ENCODE peak calls at places on chromosomes 16 and 17, in six cellular contexts. F, B, V, P, K and U are unnamed samples.
A peak's percentile ranks its signal among the peaks of the same experiment; 100 is the strongest.

GRCh38 chr17:75490953-75491649 is 24.2 kb downstream of the CASKIN2 start:
- ATAC-seq in F (no peak), B (no peak), V (no peak), P (no peak), K (peak; percentile 21), U (no peak)

GRCh38 chr16:89994389-89994720 is 24.9 kb downstream of the DBNDD1 start:
- ATAC-seq in F (no peak), B (no peak), V (no peak), P (peak; percentile 16), K (no peak), U (no peak)

GRCh38 chr17:48586355-48586924 is 3.6 kb downstream of the HOXB3 start:
- ATAC-seq in F (peak; percentile 3), B (no peak), V (no peak), P (no peak), K (no peak), U (no peak)

GRCh38 chr16:51569204-51569911 is 418.3 kb upstream of the SALL1 start:
- ATAC-seq in F (no peak), B (no peak), V (no peak), P (no peak), K (no peak), U (no peak)

GRCh38 chr16:79468236-79468635 is 132.3 kb downstream of the MAF start:
- ATAC-seq in F (no peak), B (no peak), V (no peak), P (no peak), K (no peak), U (no peak)

GRCh38 chr17:10768766-10769383 is 35.0 kb downstream of the TMEM238L start:
- ATAC-seq in F (no peak), B (no peak), V (no peak), P (no peak), K (no peak), U (no peak)

GRCh38 chr17:29190039-29190438 is 9.8 kb upstream of the MYO18A start:
- ATAC-seq in F (no peak), B (no peak), V (no peak), P (no peak), K (no peak), U (no peak)

GRCh38 chr17:74951065-74951464 is 15.4 kb downstream of the OTOP3 start:
- ATAC-seq in F (no peak), B (no peak), V (no peak), P (no peak), K (no peak), U (no peak)

GRCh38 chr16:50281391-50282009 is 15.1 kb downstream of the ADCY7 start:
- ATAC-seq in F (peak; percentile 24), B (no peak), V (no peak), P (no peak), K (no peak), U (no peak)

DNA sequence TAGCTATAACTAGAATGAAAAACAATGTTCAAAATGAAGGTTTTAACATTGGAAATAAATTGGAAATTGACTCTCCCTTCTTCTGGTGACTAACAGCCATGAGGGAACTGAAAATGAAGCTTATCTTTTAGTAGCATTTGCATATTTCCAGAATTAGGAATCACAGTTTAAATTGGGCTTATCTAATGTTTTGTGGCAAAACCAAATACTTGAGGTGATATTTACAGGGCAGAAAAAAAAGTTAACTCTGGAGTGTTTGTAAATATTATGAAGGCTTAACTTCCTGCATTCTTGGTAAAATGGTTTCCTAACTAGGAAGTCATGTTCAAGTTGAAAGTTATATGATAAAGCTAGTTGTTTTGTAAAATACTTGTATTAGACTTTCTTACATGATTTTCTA is 96.4 kb upstream of the SOX9 start:
- ATAC-seq in F (no peak), B (no peak), V (no peak), P (no peak), K (no peak), U (no peak)
- H3K4me1 ChIP-seq in F (peaks cover 18% of the 10 kb centered on the region), B (no peaks in the 10 kb centered on the region), V (no peaks in the 10 kb centered on the region), P (no peaks in the 10 kb centered on the region), K (no peaks in the 10 kb centered on the region), U (no peaks in the 10 kb centered on the region)

DNA sequence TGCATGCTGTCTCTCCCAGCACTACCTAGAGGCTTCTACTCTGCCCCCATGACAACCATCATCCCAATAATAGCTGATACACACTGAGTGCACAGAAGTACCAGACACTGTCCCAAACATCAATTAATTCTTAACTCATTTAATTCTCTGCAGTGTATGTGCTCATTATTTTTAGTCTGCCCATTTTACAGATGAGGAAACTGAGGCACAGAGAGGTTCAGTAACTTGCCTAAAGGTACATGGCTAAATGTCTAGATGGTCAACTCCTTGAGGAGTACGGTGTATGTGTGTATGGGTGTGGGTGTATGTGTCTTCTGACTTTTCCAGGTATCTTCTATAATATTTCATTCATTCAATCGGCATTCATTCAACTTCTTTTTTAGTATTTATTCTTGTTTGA is 407.9 kb downstream of the SOX9 start:
- ATAC-seq in F (no peak), B (no peak), V (no peak), P (no peak), K (no peak), U (no peak)
- H3K4me1 ChIP-seq in F (peaks cover 5% of the 10 kb centered on the region), B (no peaks in the 10 kb centered on the region), V (no peaks in the 10 kb centered on the region), P (peaks cover 6% of the 10 kb centered on the region), K (no peaks in the 10 kb centered on the region), U (no peaks in the 10 kb centered on the region)

DNA sequence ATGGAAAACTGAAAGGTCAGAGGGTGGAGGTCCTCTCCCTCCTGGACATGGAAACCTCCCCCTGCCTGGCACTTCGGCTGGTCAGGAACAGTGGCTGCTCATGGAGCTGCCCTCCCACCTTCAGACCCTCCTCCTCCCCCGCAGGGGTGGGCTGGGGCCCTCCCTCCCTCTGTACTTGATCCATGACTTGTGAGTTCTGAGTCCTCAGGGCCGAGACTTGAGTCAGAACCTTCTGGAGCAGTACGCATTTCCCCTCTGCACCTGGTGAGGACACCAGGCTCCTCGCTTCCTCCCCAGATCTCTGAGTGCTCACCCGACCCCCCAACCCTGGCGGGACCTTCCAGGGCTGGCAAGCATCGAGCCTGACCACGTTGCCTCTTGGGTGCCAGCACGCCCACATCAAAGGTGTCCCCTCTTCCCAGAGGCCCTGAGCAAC is 98.2 kb upstream of the CBX4 start:
- ATAC-seq in F (peak; percentile 2), B (no peak), V (no peak), P (no peak), K (no peak), U (no peak)
- H3K4me1 ChIP-seq in F (peaks cover 33% of the 10 kb centered on the region), B (peaks cover 12% of the 10 kb centered on the region), V (peaks cover 5% of the 10 kb centered on the region), P (no peaks in the 10 kb centered on the region), K (peaks cover 8% of the 10 kb centered on the region), U (no peaks in the 10 kb centered on the region)

GRCh38 chr17:81579298-81579697 is 27.1 kb upstream of the FAAP100 start:
- ATAC-seq in F (no peak), B (no peak), V (no peak), P (no peak), K (no peak), U (no peak)

GRCh38 chr17:81578038-81578441 is 25.9 kb upstream of the FAAP100 start:
- ATAC-seq in F (no peak), B (no peak), V (no peak), P (no peak), K (no peak), U (no peak)

GRCh38 chr17:81577278-81578000 is 25.3 kb upstream of the FAAP100 start:
- ATAC-seq in F (no peak), B (no peak), V (peak; percentile 13), P (peak; percentile 13), K (peak; percentile 55), U (no peak)

GRCh38 chr17:81579821-81580321 is 27.7 kb upstream of the FAAP100 start:
- ATAC-seq in F (no peak), B (no peak), V (peak; percentile 39), P (no peak), K (no peak), U (no peak)

DNA sequence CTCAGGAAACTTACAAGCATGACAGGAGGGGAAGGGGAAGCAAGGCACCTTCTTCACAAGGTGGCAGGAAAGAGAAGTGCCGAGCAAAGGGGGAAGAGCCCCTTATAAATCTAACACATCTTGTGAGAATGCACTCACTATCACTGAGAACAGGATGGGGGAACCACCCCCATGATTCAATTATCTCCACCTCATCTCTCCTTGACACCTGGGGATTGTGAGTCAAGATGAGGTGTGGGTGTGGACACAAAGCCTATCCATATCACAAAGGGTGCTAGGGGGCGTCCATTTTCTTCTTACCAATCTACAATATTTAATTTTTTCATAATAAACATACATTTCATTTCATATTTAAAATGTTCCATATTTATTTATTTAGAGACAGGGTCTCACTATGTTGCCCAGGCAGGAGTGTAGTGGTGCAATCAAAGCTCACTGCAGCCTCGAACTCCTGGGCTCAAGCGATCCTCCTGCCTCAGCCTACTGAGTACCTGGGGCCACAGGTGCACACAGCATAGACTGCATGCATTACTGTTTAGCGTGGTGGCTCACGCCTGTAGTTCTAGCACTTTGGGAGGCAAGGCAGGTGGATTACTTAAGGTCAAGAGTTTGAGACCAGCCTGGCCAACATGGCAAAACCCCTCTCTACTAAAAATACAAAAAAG is 26.5 kb upstream of the FAAP100 start:
- ATAC-seq in F (no peak), B (no peak), V (no peak), P (no peak), K (no peak), U (no peak)
- H3K4me1 ChIP-seq in F (no peaks in the 10 kb centered on the region), B (no peaks in the 10 kb centered on the region), V (peaks cover 40% of the 10 kb centered on the region), P (peaks cover 7% of the 10 kb centered on the region), K (peaks cover 8% of the 10 kb centered on the region), U (peaks cover 5% of the 10 kb centered on the region)

GRCh38 chr17:50637829-50638571 is 3.3 kb downstream of the ABCC3 start:
- ATAC-seq in F (no peak), B (no peak), V (no peak), P (no peak), K (no peak), U (no peak)

GRCh38 chr17:50636804-50637195 is 2.1 kb downstream of the ABCC3 start:
- ATAC-seq in F (no peak), B (no peak), V (no peak), P (no peak), K (no peak), U (no peak)

GRCh38 chr17:50636145-50636803 is 1.6 kb downstream of the ABCC3 start:
- ATAC-seq in F (no peak), B (no peak), V (no peak), P (no peak), K (no peak), U (no peak)

GRCh38 chr17:50638851-50639767 is 4.4 kb downstream of the ABCC3 start:
- ATAC-seq in F (no peak), B (no peak), V (peak; percentile 79), P (peak; percentile 81), K (peak; percentile 77), U (peak; percentile 79)

GRCh38 chr17:50638572-50638850 is 3.8 kb downstream of the ABCC3 start:
- ATAC-seq in F (no peak), B (no peak), V (peak; percentile 1), P (no peak), K (no peak), U (no peak)
- H3K4me1 ChIP-seq in F (peaks cover 17% of the 10 kb centered on the region), B (peaks cover 4% of the 10 kb centered on the region), V (peaks cover 44% of the 10 kb centered on the region), P (peaks cover 35% of the 10 kb centered on the region), K (peaks cover 35% of the 10 kb centered on the region), U (peaks cover 46% of the 10 kb centered on the region)

DNA sequence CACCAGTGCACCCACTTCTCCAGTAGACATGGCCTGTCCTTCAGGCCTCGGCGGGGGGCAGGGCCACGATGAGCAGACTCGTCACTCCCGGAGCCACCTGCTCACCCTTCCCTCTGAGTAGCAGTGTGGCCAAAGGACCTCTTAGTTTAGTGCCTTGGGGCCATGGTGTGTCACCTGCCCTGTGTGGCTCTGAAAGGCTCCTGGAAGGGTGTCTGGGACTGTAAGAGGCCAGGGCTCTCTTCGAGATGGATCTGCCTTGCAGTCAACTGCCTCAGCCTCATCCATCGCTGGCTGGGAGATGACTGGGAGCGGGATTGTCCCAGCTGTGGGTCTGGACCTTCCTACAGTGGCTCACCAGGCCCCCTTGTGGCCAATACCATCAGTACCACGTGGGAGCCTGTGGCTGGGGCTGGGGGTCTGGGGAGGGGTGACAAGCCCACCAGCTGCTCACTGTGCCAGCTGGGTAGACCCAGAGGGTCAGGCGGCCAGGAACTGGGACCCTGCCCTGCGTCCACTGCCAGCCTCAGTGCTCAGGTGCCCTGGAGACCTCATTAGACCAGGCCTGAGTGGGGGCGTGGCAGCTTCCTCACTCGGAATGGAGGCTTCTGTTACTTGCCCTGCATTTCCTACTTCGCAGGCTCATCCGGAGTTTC is 133.4 kb downstream of the OR1D5 start:
- ATAC-seq in F (peak; percentile 90), B (no peak), V (peak; percentile 80), P (peak; percentile 76), K (no peak), U (no peak)
- H3K4me1 ChIP-seq in F (peaks cover 24% of the 10 kb centered on the region), B (peaks cover 7% of the 10 kb centered on the region), V (no peaks in the 10 kb centered on the region), P (no peaks in the 10 kb centered on the region), K (no peaks in the 10 kb centered on the region), U (no peaks in the 10 kb centered on the region)